ENCODE peak calls at places on chromosomes 16 and 17, in four cellular contexts. One of them, this sample, is unnamed.

GRCh38 chr16:29198731-29199521 is 207.6 kb downstream of the NPIPB11 start:
- DNase-seq in AG04450: no peak
- DNase-seq in cardiac fibroblast: peak
- DNase-seq in HepG2: no peak
- DNase-seq in this sample: no peak

GRCh38 chr17:17849147-17849820 is 12.5 kb upstream of the SREBF1 start:
- DNase-seq in AG04450: no peak
- DNase-seq in cardiac fibroblast: peak
- DNase-seq in HepG2: peak
- DNase-seq in this sample: peak

GRCh38 chr16:75250089-75250808 is 1.2 kb downstream of the BCAR1 start:
- DNase-seq in AG04450: no peak
- DNase-seq in cardiac fibroblast: no peak
- DNase-seq in HepG2: no peak
- DNase-seq in this sample: no peak

GRCh38 chr17:58344047-58344790 is 7.8 kb downstream of the SUPT4H1 start:
- DNase-seq in AG04450: no peak
- DNase-seq in cardiac fibroblast: no peak
- DNase-seq in HepG2: no peak
- DNase-seq in this sample: peak

GRCh38 chr17:57602896-57603295 is 142.2 kb downstream of the CCDC182 start:
- DNase-seq in AG04450: no peak
- DNase-seq in cardiac fibroblast: no peak
- DNase-seq in HepG2: no peak
- DNase-seq in this sample: no peak

GRCh38 chr17:40417258-40417608 is 463 bp downstream of the TOP2A start:
- DNase-seq in AG04450: no peak
- DNase-seq in cardiac fibroblast: no peak
- DNase-seq in HepG2: peak
- DNase-seq in this sample: no peak

GRCh38 chr17:64244165-64244564 is 18.9 kb downstream of the TEX2 start:
- DNase-seq in AG04450: no peak
- DNase-seq in cardiac fibroblast: no peak
- DNase-seq in HepG2: no peak
- DNase-seq in this sample: no peak

GRCh38 chr17:34579017-34579946 is at the start of gene TMEM132E:
- DNase-seq in AG04450: no peak
- DNase-seq in cardiac fibroblast: peak
- DNase-seq in HepG2: no peak
- DNase-seq in this sample: no peak

GRCh38 chr17:76678330-76678729 is 32.4 kb downstream of the MXRA7 start:
- DNase-seq in AG04450: no peak
- DNase-seq in cardiac fibroblast: no peak
- DNase-seq in HepG2: no peak
- DNase-seq in this sample: peak

GRCh38 chr17:39473310-39473709 is 12.0 kb downstream of the CDK12 start:
- DNase-seq in AG04450: no peak
- DNase-seq in cardiac fibroblast: no peak
- DNase-seq in HepG2: no peak
- DNase-seq in this sample: no peak

GRCh38 chr16:57751539-57752202 is 16.1 kb downstream of the KATNB1 start:
- DNase-seq in AG04450: no peak
- DNase-seq in cardiac fibroblast: no peak
- DNase-seq in HepG2: no peak
- DNase-seq in this sample: no peak

GRCh38 chr17:59427425-59427921 is 96.0 kb downstream of the YPEL2 start:
- DNase-seq in AG04450: no peak
- DNase-seq in cardiac fibroblast: peak
- DNase-seq in HepG2: no peak
- DNase-seq in this sample: peak

GRCh38 chr16:46822270-46822669 is 8.7 kb downstream of the C16orf87 start:
- DNase-seq in AG04450: peak
- DNase-seq in cardiac fibroblast: peak
- DNase-seq in HepG2: no peak
- DNase-seq in this sample: peak

GRCh38 chr17:75183999-75184884 is 1.5 kb upstream of the SUMO2 start:
- DNase-seq in AG04450: no peak
- DNase-seq in cardiac fibroblast: no peak
- DNase-seq in HepG2: no peak
- DNase-seq in this sample: no peak

GRCh38 chr17:38912221-38912813 is 13.1 kb upstream of the LASP1NB start:
- DNase-seq in AG04450: no peak
- DNase-seq in cardiac fibroblast: peak
- DNase-seq in HepG2: no peak
- DNase-seq in this sample: no peak

GRCh38 chr17:58335061-58335731 is 6.6 kb upstream of the TSPOAP1 start:
- DNase-seq in AG04450: no peak
- DNase-seq in cardiac fibroblast: no peak
- DNase-seq in HepG2: no peak
- DNase-seq in this sample: peak

GRCh38 chr17:57597531-57598453 is 147.3 kb downstream of the CCDC182 start:
- DNase-seq in AG04450: no peak
- DNase-seq in cardiac fibroblast: peak
- DNase-seq in HepG2: peak
- DNase-seq in this sample: no peak

GRCh38 chr16:65845466-65846209 is 520.9 kb upstream of the CDH5 start:
- DNase-seq in AG04450: no peak
- DNase-seq in cardiac fibroblast: no peak
- DNase-seq in HepG2: no peak
- DNase-seq in this sample: no peak

GRCh38 chr17:67003231-67003630 is 38.7 kb downstream of the CACNG4 start:
- DNase-seq in AG04450: no peak
- DNase-seq in cardiac fibroblast: no peak
- DNase-seq in HepG2: no peak
- DNase-seq in this sample: no peak

GRCh38 chr16:69501956-69502457 is 63.8 kb upstream of the NFAT5 start:
- DNase-seq in AG04450: no peak
- DNase-seq in cardiac fibroblast: no peak
- DNase-seq in HepG2: peak
- DNase-seq in this sample: peak

GRCh38 chr17:14986127-14986526 is 279.0 kb downstream of the PMP22 start:
- DNase-seq in AG04450: no peak
- DNase-seq in cardiac fibroblast: no peak
- DNase-seq in HepG2: no peak
- DNase-seq in this sample: no peak

GRCh38 chr17:76145231-76146052 is 4.4 kb upstream of the FOXJ1 start:
- DNase-seq in AG04450: no peak
- DNase-seq in cardiac fibroblast: no peak
- DNase-seq in HepG2: no peak
- DNase-seq in this sample: peak

GRCh38 chr17:48382989-48383388 is 47.0 kb downstream of the SKAP1 start:
- DNase-seq in AG04450: no peak
- DNase-seq in cardiac fibroblast: no peak
- DNase-seq in HepG2: no peak
- DNase-seq in this sample: no peak

GRCh38 chr16:27314161-27314723 is 468 bp downstream of the IL4R start:
- DNase-seq in AG04450: peak
- DNase-seq in cardiac fibroblast: peak
- DNase-seq in HepG2: peak
- DNase-seq in this sample: peak

GRCh38 chr17:50261051-50261915 is 13.0 kb upstream of the TMEM92 start:
- DNase-seq in AG04450: no peak
- DNase-seq in cardiac fibroblast: no peak
- DNase-seq in HepG2: no peak
- DNase-seq in this sample: no peak

GRCh38 chr17:58307468-58308172 is 21.0 kb downstream of the TSPOAP1 start:
- DNase-seq in AG04450: no peak
- DNase-seq in cardiac fibroblast: no peak
- DNase-seq in HepG2: no peak
- DNase-seq in this sample: no peak

GRCh38 chr17:65638221-65638940 is 76.9 kb upstream of the AXIN2 start:
- DNase-seq in AG04450: peak
- DNase-seq in cardiac fibroblast: peak
- DNase-seq in HepG2: peak
- DNase-seq in this sample: no peak

GRCh38 chr17:45371414-45372324 is 54.8 kb upstream of the MAP3K14 start:
- DNase-seq in AG04450: peak
- DNase-seq in cardiac fibroblast: peak
- DNase-seq in HepG2: peak
- DNase-seq in this sample: no peak

GRCh38 chr16:88837806-88838205 is 18.9 kb downstream of the GALNS start:
- DNase-seq in AG04450: no peak
- DNase-seq in cardiac fibroblast: no peak
- DNase-seq in HepG2: no peak
- DNase-seq in this sample: no peak

GRCh38 chr17:46158323-46159296 is 34.6 kb downstream of the KANSL1 start:
- DNase-seq in AG04450: no peak
- DNase-seq in cardiac fibroblast: no peak
- DNase-seq in HepG2: no peak
- DNase-seq in this sample: no peak

GRCh38 chr17:45640141-45640850 is 143.8 kb upstream of the CRHR1 start:
- DNase-seq in AG04450: peak
- DNase-seq in cardiac fibroblast: peak
- DNase-seq in HepG2: peak
- DNase-seq in this sample: peak

DNA sequence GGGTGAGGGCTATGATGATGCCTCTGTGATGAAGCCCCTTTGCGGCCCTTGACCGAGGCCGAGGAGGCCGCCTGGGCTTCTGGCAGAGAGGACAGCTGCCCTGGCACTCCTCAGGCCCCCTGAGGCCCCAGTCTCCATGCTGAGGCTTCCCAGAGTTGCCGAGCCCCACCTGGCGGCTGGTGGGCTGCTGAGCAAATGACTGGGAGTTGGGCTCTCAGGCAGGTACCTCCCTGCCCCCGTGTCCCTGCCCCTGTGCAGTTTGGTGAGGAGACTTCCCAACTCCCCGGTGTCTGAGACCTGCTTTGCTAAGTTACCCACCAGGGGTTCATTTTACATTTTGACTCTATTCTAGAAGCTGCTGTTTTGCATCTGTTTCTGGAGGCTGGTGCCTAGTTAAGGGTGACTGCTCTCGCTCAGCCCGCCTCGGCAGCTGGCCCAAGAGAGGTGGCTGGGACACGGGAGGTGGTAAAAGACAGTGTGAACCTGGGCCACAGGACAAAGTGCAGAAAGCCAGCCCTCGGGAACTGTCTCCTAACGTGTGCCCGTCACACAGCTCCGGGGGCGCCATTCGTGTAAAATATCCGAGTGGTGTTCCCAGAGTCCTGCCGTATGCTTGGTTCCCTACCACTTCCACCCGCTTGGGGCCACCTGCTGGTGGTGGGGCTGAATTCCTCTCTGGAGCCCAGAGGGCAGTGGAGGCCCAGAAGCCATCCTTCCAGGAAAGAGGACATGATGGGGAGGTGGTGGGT is 134.5 kb downstream of the RAB11FIP4 start:
- DNase-seq in AG04450: no peak
- DNase-seq in cardiac fibroblast: no peak
- DNase-seq in HepG2: peak
- DNase-seq in this sample: no peak
- TF ChIP-seq CTCF in AG04450: peak
- TF ChIP-seq CTCF in cardiac fibroblast: peak
- TF ChIP-seq CTCF in HepG2: peak
- TF ChIP-seq CTCF in this sample: no peak

GRCh38 chr17:28173801-28174200 is 131.3 kb downstream of the NLK start:
- DNase-seq in AG04450: no peak
- DNase-seq in cardiac fibroblast: peak
- DNase-seq in HepG2: no peak
- DNase-seq in this sample: no peak
- H3K4me3 ChIP-seq in AG04450: no peak
- H3K4me3 ChIP-seq in cardiac fibroblast: no peak
- H3K4me3 ChIP-seq in HepG2: no peak
- H3K4me3 ChIP-seq in this sample: no peak

DNA sequence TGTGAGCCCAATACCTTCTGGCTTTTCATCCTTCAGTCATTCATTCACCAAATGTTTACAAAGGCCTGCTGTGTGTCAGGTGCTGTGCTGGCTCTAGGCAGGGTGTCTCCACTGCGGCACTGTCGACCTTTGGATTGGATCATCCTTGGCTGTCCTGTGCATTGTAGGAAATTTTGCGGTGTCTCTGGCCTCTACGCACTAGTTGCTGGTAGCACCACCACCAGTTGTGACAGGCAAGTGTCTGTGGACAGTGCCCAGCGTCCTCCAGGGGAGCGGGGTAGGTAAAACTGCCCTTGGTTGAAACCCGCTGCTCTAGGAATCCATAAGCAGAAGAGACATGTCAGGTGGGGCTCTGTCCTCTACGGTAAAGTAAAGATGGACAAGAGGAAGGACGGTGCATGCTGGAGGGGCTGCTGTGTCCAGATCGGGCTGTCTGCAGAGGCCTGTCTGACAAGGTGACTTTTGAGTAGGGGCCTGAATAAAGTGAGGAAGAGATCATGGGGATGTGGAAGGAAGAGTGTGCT is 123.7 kb downstream of the SNX29 start:
- DNase-seq in AG04450: no peak
- DNase-seq in cardiac fibroblast: no peak
- DNase-seq in HepG2: peak
- DNase-seq in this sample: no peak
- TF ChIP-seq CTCF in AG04450: no peak
- TF ChIP-seq CTCF in cardiac fibroblast: no peak
- TF ChIP-seq CTCF in HepG2: peak
- TF ChIP-seq CTCF in this sample: no peak

GRCh38 chr17:78737332-78737731 is 44.7 kb downstream of the CYTH1 start:
- DNase-seq in AG04450: peak
- DNase-seq in cardiac fibroblast: peak
- DNase-seq in HepG2: no peak
- DNase-seq in this sample: no peak
- H3K4me3 ChIP-seq in AG04450: no peak
- H3K4me3 ChIP-seq in cardiac fibroblast: no peak
- H3K4me3 ChIP-seq in HepG2: no peak
- H3K4me3 ChIP-seq in this sample: peak

GRCh38 chr16:16143038-16143763 is 80.1 kb downstream of the ABCC6 start:
- DNase-seq in AG04450: no peak
- DNase-seq in cardiac fibroblast: no peak
- DNase-seq in HepG2: peak
- DNase-seq in this sample: peak
- TF ChIP-seq CTCF in AG04450: peak
- TF ChIP-seq CTCF in cardiac fibroblast: peak
- TF ChIP-seq CTCF in HepG2: peak
- TF ChIP-seq CTCF in this sample: peak

DNA sequence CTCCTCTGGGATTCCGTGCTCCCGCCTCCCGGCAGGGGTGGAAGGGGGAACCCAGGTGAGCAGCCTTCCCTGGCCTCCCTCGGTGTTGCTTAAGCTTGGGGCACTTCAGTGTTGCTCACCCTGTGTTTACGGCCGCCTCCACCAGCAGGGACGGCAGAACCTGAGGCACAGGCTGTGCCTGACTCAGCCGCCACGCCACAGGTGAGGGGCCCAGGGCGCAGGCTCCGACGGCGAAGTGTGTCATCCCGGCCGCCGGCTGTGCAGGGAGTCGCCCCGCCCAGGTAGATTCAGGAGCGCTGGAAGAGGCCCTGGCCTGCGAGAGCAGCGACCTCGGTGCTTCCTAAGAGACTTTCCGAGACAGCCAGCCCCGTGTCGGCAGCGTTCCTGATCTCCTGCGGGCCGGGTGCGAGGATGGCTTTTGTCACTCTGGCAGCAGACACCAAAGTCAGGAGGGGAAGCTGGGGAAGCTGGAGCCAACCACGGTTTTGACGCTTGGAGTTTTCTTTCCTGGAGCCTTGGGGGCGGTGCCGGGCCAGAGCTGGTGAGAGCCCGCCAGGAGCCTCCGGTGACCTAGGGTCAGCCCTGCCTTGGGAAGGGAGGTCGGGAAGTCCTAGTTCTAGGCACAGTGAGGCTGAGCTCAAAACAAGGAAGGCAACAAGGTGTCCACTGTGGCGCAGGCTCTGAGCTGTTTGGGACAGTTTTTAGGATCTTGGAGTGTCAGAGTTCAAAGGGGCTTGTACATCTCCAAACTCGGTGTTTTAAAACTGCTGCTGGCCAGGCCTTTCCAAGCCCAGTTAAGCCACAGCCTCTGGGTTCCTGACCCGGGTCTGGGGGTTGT is 2.1 kb downstream of the GSE1 start:
- DNase-seq in AG04450: no peak
- DNase-seq in cardiac fibroblast: no peak
- DNase-seq in HepG2: peak
- DNase-seq in this sample: no peak
- H3K4me3 ChIP-seq in AG04450: no peak
- H3K4me3 ChIP-seq in cardiac fibroblast: no peak
- H3K4me3 ChIP-seq in HepG2: peak
- H3K4me3 ChIP-seq in this sample: peak